ENCODE peak calls at places on chromosomes 7 and 10, in six cellular contexts. K is fibroblast of lung; B is aorta; Q is CD8-positive, alpha-beta memory T cell; J is COLO829; A is pons. O is an unnamed sample.

GRCh38 chr10:102434251-102434913 is 2.0 kb upstream of the CUEDC2 start:
- DNase-seq in K (peak; percentile 61), B (no peak), Q (no peak), J (no peak), A (no peak), O (no peak)

GRCh38 chr10:72561745-72562166 is 64.1 kb downstream of the MICU1 start:
- DNase-seq in K (no peak), B (no peak), Q (no peak), J (no peak), A (no peak), O (no peak)

GRCh38 chr7:142811154-142811737 is 40.5 kb downstream of the PRSS2 start:
- DNase-seq in K (peak; percentile 62), B (no peak), Q (peak; percentile 75), J (peak; percentile 64), A (peak; percentile 59), O (peak; percentile 34)

GRCh38 chr7:34158311-34158710 is 253.0 kb downstream of the BMPER start:
- DNase-seq in K (peak; percentile 70), B (no peak), Q (no peak), J (no peak), A (no peak), O (no peak)

GRCh38 chr7:4830176-4830575 is 31.7 kb downstream of the PAPOLB start:
- DNase-seq in K (peak; percentile 65), B (peak; percentile 85), Q (peak; percentile 29), J (no peak), A (peak; percentile 50), O (no peak)

GRCh38 chr7:37065779-37066271 is 341.5 kb upstream of the AOAH start:
- DNase-seq in K (no peak), B (no peak), Q (no peak), J (no peak), A (no peak), O (no peak)

GRCh38 chr10:123556049-123556448 is 110.1 kb upstream of the GPR26 start:
- DNase-seq in K (no peak), B (no peak), Q (no peak), J (no peak), A (no peak), O (no peak)

GRCh38 chr10:127886371-127887051 is 6.2 kb downstream of the CLRN3 start:
- DNase-seq in K (no peak), B (no peak), Q (no peak), J (no peak), A (no peak), O (no peak)

GRCh38 chr10:129388435-129388834 is 78.6 kb upstream of the MGMT start:
- DNase-seq in K (no peak), B (no peak), Q (no peak), J (no peak), A (no peak), O (no peak)

GRCh38 chr7:44201813-44202212 is 1.0 kb downstream of the YKT6 start:
- DNase-seq in K (no peak), B (no peak), Q (no peak), J (no peak), A (no peak), O (no peak)

GRCh38 chr7:89695241-89695640 is 459.0 kb upstream of the STEAP1 start:
- DNase-seq in K (no peak), B (peak; percentile 37), Q (no peak), J (no peak), A (no peak), O (no peak)

GRCh38 chr10:119651514-119652327 is 541 bp downstream of the BAG3 start:
- DNase-seq in K (no peak), B (peak; percentile 80), Q (no peak), J (no peak), A (no peak), O (no peak)

GRCh38 chr7:33055147-33055546 is 7.4 kb downstream of the NT5C3A start:
- DNase-seq in K (no peak), B (no peak), Q (no peak), J (no peak), A (no peak), O (no peak)